ENCODE peak calls at places on chromosomes 3 and 15, in eight cellular contexts. P, O, I, G, C, W, S and A are unnamed samples.

GRCh38 chr3:38354588-38355344 is 8.2 kb downstream of the XYLB start:
- DNase-seq in P (peak; percentile 53), O (no peak), I (no peak), G (peak; percentile 53), C (no peak), W (peak; percentile 81), S (peak; percentile 48), A (no peak)

GRCh38 chr15:48427960-48428547 is 96.8 kb downstream of the DUT start:
- DNase-seq in P (no peak), O (no peak), I (no peak), G (no peak), C (no peak), W (peak; percentile 72), S (no peak), A (no peak)

GRCh38 chr15:75583689-75584088 is 4.6 kb upstream of the PTPN9 start:
- DNase-seq in P (no peak), O (no peak), I (no peak), G (peak; percentile 36), C (no peak), W (no peak), S (no peak), A (no peak)

GRCh38 chr3:126552688-126553283 is 5.9 kb downstream of the C3orf22 start:
- DNase-seq in P (peak; percentile 4), O (peak; percentile 60), I (no peak), G (peak; percentile 74), C (peak; percentile 40), W (no peak), S (peak; percentile 41), A (no peak)

GRCh38 chr3:24533557-24534193 is 39.0 kb upstream of the THRB start:
- DNase-seq in P (no peak), O (no peak), I (no peak), G (no peak), C (no peak), W (no peak), S (no peak), A (no peak)

GRCh38 chr3:48088056-48088748 is 72.0 kb upstream of the MAP4 start:
- DNase-seq in P (no peak), O (no peak), I (peak; percentile 45), G (peak; percentile 89), C (peak; percentile 72), W (no peak), S (no peak), A (no peak)

GRCh38 chr3:65402597-65402996 is 636.1 kb downstream of the MAGI1 start:
- DNase-seq in P (peak; percentile 30), O (no peak), I (peak; percentile 25), G (no peak), C (no peak), W (peak; percentile 82), S (no peak), A (peak; percentile 26)

GRCh38 chr15:90552162-90552928 is 22.6 kb downstream of the CRTC3 start:
- DNase-seq in P (no peak), O (no peak), I (no peak), G (no peak), C (no peak), W (peak; percentile 80), S (no peak), A (no peak)

GRCh38 chr3:142645236-142645793 is 49.1 kb downstream of the PLS1 start:
- DNase-seq in P (no peak), O (no peak), I (no peak), G (no peak), C (no peak), W (peak; percentile 29), S (no peak), A (no peak)

GRCh38 chr3:113495035-113495434 is 19.9 kb downstream of the SPICE1 start:
- DNase-seq in P (peak; percentile 31), O (no peak), I (no peak), G (no peak), C (no peak), W (peak; percentile 58), S (peak; percentile 68), A (no peak)

GRCh38 chr3:175260145-175260794 is 401.1 kb downstream of the NAALADL2 start:
- DNase-seq in P (no peak), O (no peak), I (no peak), G (no peak), C (no peak), W (peak; percentile 72), S (no peak), A (no peak)

GRCh38 chr15:80183886-80184285 is 31.1 kb downstream of the FAH start:
- DNase-seq in P (no peak), O (no peak), I (no peak), G (peak; percentile 36), C (peak; percentile 35), W (peak; percentile 49), S (peak; percentile 35), A (no peak)

GRCh38 chr3:184570035-184570434 is 8.4 kb downstream of the EPHB3 start:
- DNase-seq in P (no peak), O (no peak), I (no peak), G (no peak), C (no peak), W (no peak), S (no peak), A (no peak)

GRCh38 chr3:184574552-184575430 is 13.2 kb downstream of the EPHB3 start:
- DNase-seq in P (no peak), O (no peak), I (no peak), G (no peak), C (peak; percentile 88), W (no peak), S (no peak), A (no peak)

GRCh38 chr3:184570501-184570900 is 8.9 kb downstream of the EPHB3 start:
- DNase-seq in P (no peak), O (no peak), I (no peak), G (no peak), C (no peak), W (no peak), S (no peak), A (no peak)

GRCh38 chr3:184571750-184572377 is 10.3 kb downstream of the EPHB3 start:
- DNase-seq in P (no peak), O (no peak), I (no peak), G (no peak), C (no peak), W (no peak), S (no peak), A (no peak)

DNA sequence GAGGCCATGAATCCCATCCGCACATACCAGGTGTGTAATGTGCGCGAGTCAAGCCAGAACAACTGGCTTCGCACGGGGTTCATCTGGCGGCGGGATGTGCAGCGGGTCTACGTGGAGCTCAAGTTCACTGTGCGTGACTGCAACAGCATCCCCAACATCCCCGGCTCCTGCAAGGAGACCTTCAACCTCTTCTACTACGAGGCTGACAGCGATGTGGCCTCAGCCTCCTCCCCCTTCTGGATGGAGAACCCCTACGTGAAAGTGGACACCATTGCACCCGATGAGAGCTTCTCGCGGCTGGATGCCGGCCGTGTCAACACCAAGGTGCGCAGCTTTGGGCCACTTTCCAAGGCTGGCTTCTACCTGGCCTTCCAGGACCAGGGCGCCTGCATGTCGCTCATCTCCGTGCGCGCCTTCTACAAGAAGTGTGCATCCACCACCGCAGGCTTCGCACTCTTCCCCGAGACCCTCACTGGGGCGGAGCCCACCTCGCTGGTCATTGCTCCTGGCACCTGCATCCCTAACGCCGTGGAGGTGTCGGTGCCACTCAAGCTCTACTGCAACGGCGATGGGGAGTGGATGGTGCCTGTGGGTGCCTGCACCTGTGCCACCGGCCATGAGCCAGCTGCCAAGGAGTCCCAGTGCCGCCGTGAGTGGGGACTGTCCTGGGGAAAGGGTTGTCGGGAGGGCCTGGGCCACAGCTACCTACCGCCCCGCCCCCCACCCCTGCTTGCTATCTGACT is 11.1 kb downstream of the EPHB3 start:
- DNase-seq in P (no peak), O (no peak), I (no peak), G (no peak), C (no peak), W (no peak), S (no peak), A (no peak)
- H3K4me3 ChIP-seq in P (no peak overlapping the region), O (no peak overlapping the region), I (no peak overlapping the region), G (no peak overlapping the region), C (no peak overlapping the region), W (no peak overlapping the region), S (no peak overlapping the region), A (no peak overlapping the region)

GRCh38 chr3:100647673-100648072 is 38.3 kb downstream of the ADGRG7 start:
- DNase-seq in P (no peak), O (no peak), I (no peak), G (no peak), C (no peak), W (no peak), S (no peak), A (no peak)

GRCh38 chr3:100647171-100647570 is 37.8 kb downstream of the ADGRG7 start:
- DNase-seq in P (no peak), O (no peak), I (no peak), G (no peak), C (no peak), W (no peak), S (no peak), A (no peak)

GRCh38 chr3:100653731-100654309 is 44.4 kb downstream of the ADGRG7 start:
- DNase-seq in P (no peak), O (no peak), I (no peak), G (no peak), C (no peak), W (no peak), S (no peak), A (no peak)

GRCh38 chr3:100645913-100646312 is 36.5 kb downstream of the ADGRG7 start:
- DNase-seq in P (no peak), O (no peak), I (no peak), G (no peak), C (no peak), W (no peak), S (no peak), A (no peak)

GRCh38 chr3:100650651-100651611 is 41.5 kb downstream of the ADGRG7 start:
- DNase-seq in P (no peak), O (no peak), I (no peak), G (no peak), C (no peak), W (peak; percentile 74), S (no peak), A (no peak)
- H3K4me3 ChIP-seq in P (no peak overlapping the region), O (no peak overlapping the region), I (no peak overlapping the region), G (no peak overlapping the region), C (peak overlapping the region; percentile 17), W (peak overlapping the region; percentile 11), S (no peak overlapping the region), A (no peak overlapping the region)

DNA sequence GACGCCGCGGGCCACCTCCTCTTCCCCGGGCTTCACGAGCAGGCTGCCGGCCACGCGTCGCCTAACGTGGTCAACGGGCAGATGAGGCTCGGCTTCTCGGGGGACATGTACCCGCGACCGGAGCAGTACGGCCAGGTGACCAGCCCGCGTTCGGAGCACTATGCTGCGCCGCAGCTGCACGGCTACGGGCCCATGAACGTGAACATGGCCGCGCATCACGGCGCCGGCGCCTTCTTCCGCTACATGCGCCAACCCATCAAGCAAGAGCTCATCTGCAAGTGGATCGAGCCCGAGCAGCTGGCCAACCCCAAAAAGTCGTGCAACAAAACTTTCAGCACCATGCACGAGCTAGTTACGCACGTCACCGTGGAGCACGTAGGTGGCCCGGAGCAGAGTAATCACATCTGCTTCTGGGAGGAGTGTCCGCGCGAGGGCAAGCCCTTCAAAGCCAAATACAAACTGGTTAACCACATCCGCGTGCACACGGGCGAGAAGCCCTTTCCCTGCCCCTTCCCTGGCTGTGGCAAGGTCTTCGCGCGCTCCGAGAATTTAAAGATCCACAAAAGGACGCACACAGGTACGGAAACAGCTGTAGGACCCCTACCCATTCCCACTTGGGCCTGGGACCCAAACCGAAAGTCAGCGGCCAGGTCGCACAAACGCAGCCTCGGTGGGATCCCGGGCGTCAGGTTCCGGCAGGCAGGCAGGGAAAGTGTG is 1.5 kb downstream of the ZIC1 start:
- DNase-seq in P (no peak), O (no peak), I (no peak), G (peak; percentile 93), C (no peak), W (no peak), S (no peak), A (no peak)
- H3K4me3 ChIP-seq in P (peak overlapping the region; percentile 28), O (peak overlapping the region; percentile 14), I (peak overlapping the region; percentile 35), G (peak overlapping the region; percentile 32), C (no peak overlapping the region), W (peak overlapping the region; percentile 34), S (peak overlapping the region; percentile 44), A (peak overlapping the region; percentile 68)

GRCh38 chr3:187979543-187979942 is 174.4 kb upstream of the LPP start:
- DNase-seq in P (no peak), O (no peak), I (no peak), G (no peak), C (no peak), W (no peak), S (no peak), A (no peak)
- H3K4me3 ChIP-seq in P (no peak overlapping the region), O (no peak overlapping the region), I (no peak overlapping the region), G (no peak overlapping the region), C (no peak overlapping the region), W (no peak overlapping the region), S (no peak overlapping the region), A (no peak overlapping the region)